ENCODE peak calls at places on chromosomes 7 and 10, in four cellular contexts. F is HepG2, K is WTC11, P is GM12878. Y is an unnamed sample.
A peak's percentile ranks its signal among the peaks of the same experiment; 100 is the strongest.

GRCh38 chr10:44071479-44071878 is 313.4 kb downstream of the CXCL12 start:
- DNase-seq in P (no peak), K (no peak), F (no peak), Y (no peak)

GRCh38 chr7:124192885-124193284 is 160.0 kb upstream of the TMEM229A start:
- DNase-seq in K (no peak), F (no peak), P (no peak), Y (no peak)

GRCh38 chr7:84022686-84023308 is 171.8 kb downstream of the SEMA3A start:
- DNase-seq in F (peak; percentile 82), P (no peak), K (no peak), Y (no peak)

GRCh38 chr10:12841826-12842225 is 159.7 kb downstream of the CCDC3 start:
- DNase-seq in P (no peak), K (no peak), F (no peak), Y (no peak)

GRCh38 chr10:21234761-21235160 is 290.7 kb downstream of the SKIDA1 start:
- DNase-seq in F (no peak), P (no peak), K (no peak), Y (no peak)

GRCh38 chr7:132049462-132050304 is 493.3 kb upstream of the PODXL start:
- DNase-seq in K (peak; percentile 76), F (peak; percentile 18), P (no peak), Y (peak; percentile 50)

GRCh38 chr7:69429817-69430501 is 168.3 kb upstream of the AUTS2 start:
- DNase-seq in K (peak; percentile 16), P (no peak), F (no peak), Y (no peak)

GRCh38 chr7:152887779-152888178 is 128.2 kb downstream of the ACTR3B start:
- DNase-seq in P (no peak), K (no peak), F (no peak), Y (peak; percentile 40)

GRCh38 chr7:29035044-29035740 is 77.1 kb upstream of the TRIL start:
- DNase-seq in P (no peak), F (peak; percentile 80), K (no peak), Y (no peak)

GRCh38 chr10:117373848-117374505 is 1.3 kb downstream of the PDZD8 start:
- DNase-seq in P (no peak), F (no peak), K (no peak), Y (no peak)

GRCh38 chr10:84118395-84119006 is 20.8 kb upstream of the GHITM start:
- DNase-seq in K (no peak), P (no peak), F (no peak), Y (no peak)

GRCh38 chr7:135291809-135292253 is 58.2 kb downstream of the STRA8 start:
- DNase-seq in K (no peak), F (peak; percentile 7), P (no peak), Y (no peak)

GRCh38 chr10:113438660-113439059 is 114.2 kb upstream of the HABP2 start:
- DNase-seq in K (no peak), P (no peak), F (no peak), Y (no peak)

GRCh38 chr7:35549781-35550180 is 145.2 kb downstream of the HERPUD2 start:
- DNase-seq in F (no peak), P (no peak), K (no peak), Y (no peak)

DNA sequence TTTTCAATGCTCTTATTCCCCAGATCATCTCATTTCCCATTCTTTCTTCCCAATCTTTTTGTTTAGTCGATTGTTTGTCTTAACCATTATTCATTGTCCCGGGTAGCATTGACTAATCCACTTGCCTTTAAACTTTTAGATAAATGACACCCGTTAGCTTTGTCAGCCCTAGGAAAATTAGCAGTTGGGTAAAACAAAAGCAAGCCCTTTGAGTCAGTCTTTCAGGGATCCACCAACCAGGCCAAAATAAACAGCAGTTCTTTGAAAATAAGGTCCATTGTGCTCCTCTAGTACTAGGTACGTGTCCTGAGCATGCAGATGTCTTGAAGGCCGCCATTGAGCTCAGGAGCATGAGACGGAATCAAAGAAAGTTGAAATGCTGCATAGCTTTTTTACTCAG is 369.7 kb upstream of the MYO3A start:
- DNase-seq in F (no peak), P (no peak), K (no peak), Y (no peak)
- TF ChIP-seq ATF2 in F (no peak), P (no peak), K (no peak), Y (no peak)

GRCh38 chr7:30327813-30328212 is 43.4 kb downstream of the ZNRF2 start:
- DNase-seq in F (no peak), P (no peak), K (no peak), Y (no peak)
- TF ChIP-seq USF2 in F (no peak), P (no peak), K (no peak), Y (no peak)

GRCh38 chr7:128123291-128124037 is 92.2 kb upstream of the LRRC4 start:
- DNase-seq in F (no peak), P (no peak), K (no peak), Y (no peak)

GRCh38 chr7:128121731-128122576 is 90.7 kb upstream of the LRRC4 start:
- DNase-seq in P (no peak), F (no peak), K (no peak), Y (no peak)

GRCh38 chr7:128120976-128121490 is 89.8 kb upstream of the LRRC4 start:
- DNase-seq in K (no peak), F (no peak), P (no peak), Y (no peak)

GRCh38 chr7:128124786-128125185 is 93.5 kb upstream of the LRRC4 start:
- DNase-seq in F (no peak), K (no peak), P (no peak), Y (no peak)

DNA sequence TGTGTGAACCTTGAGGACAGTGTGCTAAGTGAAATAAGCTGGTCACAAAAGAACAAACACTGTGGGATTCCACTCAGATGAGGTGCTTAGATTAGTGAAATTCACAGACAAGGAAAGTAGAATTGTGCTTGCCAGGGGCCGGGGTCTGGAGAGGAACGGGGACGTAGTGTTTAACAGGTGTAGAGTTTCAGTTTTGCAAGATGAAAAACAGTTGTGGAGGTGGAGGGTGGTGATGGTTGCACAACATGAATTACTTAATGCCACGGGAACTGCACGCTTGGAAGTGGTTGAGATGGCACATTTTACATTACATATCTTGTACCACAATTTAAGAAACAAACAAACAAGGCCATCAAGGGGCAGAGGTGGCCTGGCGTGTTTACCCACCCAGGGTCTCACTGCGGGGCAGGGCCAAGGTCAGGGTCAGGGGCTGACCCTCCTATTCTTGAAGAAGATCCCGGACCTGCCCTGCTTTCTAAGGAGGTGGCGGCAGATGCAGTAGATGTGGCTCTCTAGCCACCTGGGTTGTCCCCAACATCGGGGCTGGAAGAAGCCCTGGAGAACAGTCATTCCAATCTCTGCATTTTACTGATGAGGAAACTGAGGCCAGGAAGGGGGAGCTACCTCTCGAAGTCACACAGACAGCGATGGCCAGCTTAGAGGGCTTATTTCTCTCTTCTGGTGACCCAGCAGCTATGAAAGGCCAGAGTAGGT is 91.5 kb upstream of the LRRC4 start:
- DNase-seq in K (no peak), P (no peak), F (no peak), Y (no peak)
- TF ChIP-seq ESRRA in K (no peak), P (no peak), F (no peak), Y (no peak)

DNA sequence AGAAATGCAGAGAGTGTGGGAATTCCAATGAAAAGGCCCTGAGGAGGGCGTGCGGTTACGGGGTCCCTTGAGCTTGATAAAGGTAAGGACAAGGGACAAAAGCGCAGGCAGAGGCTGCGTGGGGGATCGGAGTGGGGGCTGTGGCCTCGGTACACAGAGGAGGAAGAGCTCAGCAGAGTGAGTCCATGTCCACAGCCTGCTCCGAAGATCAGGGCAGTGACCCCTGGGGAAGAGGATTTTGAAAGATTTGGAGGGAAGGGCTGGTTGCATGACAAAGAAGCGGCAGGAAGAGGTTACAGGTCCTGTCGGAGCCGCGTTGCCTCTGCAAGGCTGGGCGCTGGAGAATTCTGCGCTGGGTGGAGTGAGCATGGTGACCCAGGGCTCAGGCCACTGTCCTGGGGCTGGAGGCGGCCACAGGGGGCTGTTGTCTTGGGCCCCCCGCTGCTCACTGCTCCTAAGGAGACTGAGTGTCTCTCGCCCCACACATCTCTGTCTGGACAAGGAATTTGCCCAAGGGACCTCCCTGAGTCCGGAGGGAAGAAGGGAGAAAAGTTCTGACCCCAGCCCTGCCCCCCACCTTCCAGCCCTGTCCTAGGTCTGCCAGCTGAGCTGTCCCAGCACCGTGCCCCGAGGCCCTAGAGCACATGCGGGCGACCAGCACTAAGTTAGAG is 69.8 kb upstream of the INSIG1 start:
- DNase-seq in P (no peak), K (peak; percentile 41), F (no peak), Y (no peak)
- TF ChIP-seq ATF2 in P (no peak), K (no peak), F (no peak), Y (no peak)

GRCh38 chr10:26689394-26689793 is 8.1 kb upstream of the PDSS1 start:
- DNase-seq in K (no peak), P (no peak), F (no peak), Y (no peak)
- TF ChIP-seq USF2 in K (no peak), P (no peak), F (no peak), Y (no peak)

GRCh38 chr7:4718071-4718470 is 36.0 kb downstream of the FOXK1 start:
- DNase-seq in K (no peak), F (no peak), P (no peak), Y (no peak)

GRCh38 chr7:4714161-4714700 is 32.1 kb downstream of the FOXK1 start:
- DNase-seq in P (no peak), F (no peak), K (no peak), Y (no peak)

GRCh38 chr7:4714767-4715384 is 32.8 kb downstream of the FOXK1 start:
- DNase-seq in K (no peak), F (no peak), P (no peak), Y (no peak)

GRCh38 chr7:4715385-4715770 is 33.3 kb downstream of the FOXK1 start:
- DNase-seq in F (peak; percentile 83), K (no peak), P (no peak), Y (no peak)

GRCh38 chr7:4716946-4717694 is 35.0 kb downstream of the FOXK1 start:
- DNase-seq in K (no peak), P (no peak), F (no peak), Y (no peak)
- TF ChIP-seq ESRRA in K (no peak), P (no peak), F (no peak), Y (no peak)

GRCh38 chr7:154968336-154969001 is 34.5 kb downstream of the PAXIP1 start:
- DNase-seq in F (no peak), P (no peak), K (no peak), Y (no peak)
- TF ChIP-seq ATF2 in F (no peak), P (no peak), K (no peak), Y (no peak)

DNA sequence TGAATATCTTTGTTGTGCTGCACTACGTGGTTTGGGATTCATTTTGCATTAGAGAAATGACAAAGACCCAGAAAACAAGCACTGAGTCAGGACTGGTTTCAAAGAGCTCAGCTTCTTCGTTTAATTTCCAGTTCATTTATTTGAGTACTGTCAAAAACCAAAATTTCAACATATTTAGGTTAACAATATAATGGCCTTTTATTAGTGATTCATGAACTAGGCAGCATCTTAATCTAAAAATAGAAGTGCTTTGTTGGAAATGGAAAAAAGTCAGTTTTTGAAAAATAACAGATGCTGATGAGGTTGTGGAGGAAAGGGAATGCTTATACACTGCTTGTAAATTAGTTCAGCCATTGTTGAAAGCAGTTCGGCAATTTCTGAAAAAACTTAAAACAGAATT is 856.4 kb downstream of the LRMDA start:
- DNase-seq in F (no peak), P (no peak), K (no peak), Y (no peak)
- TF ChIP-seq USF2 in F (no peak), P (no peak), K (no peak), Y (no peak)

GRCh38 chr10:32298066-32298812 is 48.7 kb downstream of the EPC1 start:
- DNase-seq in K (no peak), F (peak; percentile 21), P (no peak), Y (no peak)
- TF ChIP-seq ESRRA in K (no peak), F (no peak), P (no peak), Y (no peak)

GRCh38 chr7:25207887-25208286 is 20.4 kb downstream of the NPVF start:
- DNase-seq in P (no peak), K (no peak), F (no peak), Y (no peak)
- TF ChIP-seq ATF2 in P (no peak), K (no peak), F (no peak), Y (no peak)

Y was measured in K562.